ENCODE peak calls at places on chromosomes 2 and 18, in eight cellular contexts. H is tibial nerve; K is fibroblast of lung; J is WERI-Rb-1; C is tibial artery; O is CD8-positive, alpha-beta memory T cell; N is neural progenitor cell; A is IMR-90. V is an unnamed sample.

GRCh38 chr2:207692206-207693065 is 19.0 kb upstream of the CCNYL1 start:
- DNase-seq in C (no peak), J (peak), H (peak), K (peak), N (peak), O (peak), A (peak), V (no peak)

GRCh38 chr2:188003800-188004199 is 287.9 kb upstream of the GULP1 start:
- DNase-seq in J (no peak), C (no peak), O (no peak), A (no peak), N (no peak), H (no peak), K (no peak), V (no peak)

GRCh38 chr2:158140201-158140600 is 38.5 kb downstream of the UPP2 start:
- DNase-seq in J (no peak), N (no peak), O (no peak), K (no peak), H (no peak), A (no peak), C (no peak), V (no peak)

GRCh38 chr2:28102455-28102874 is 211.9 kb downstream of the BABAM2 start:
- DNase-seq in J (no peak), C (no peak), K (peak), N (no peak), O (no peak), H (peak), A (peak), V (no peak)

GRCh38 chr2:46909771-46910419 is 5.7 kb downstream of the MCFD2 start:
- DNase-seq in K (peak), O (no peak), H (no peak), J (no peak), C (no peak), A (peak), N (no peak), V (no peak)

GRCh38 chr2:33111002-33111446 is 164.3 kb downstream of the LTBP1 start:
- DNase-seq in H (no peak), J (no peak), O (no peak), A (peak), C (no peak), N (no peak), K (peak), V (no peak)

GRCh38 chr18:57146956-57147636 is at the start of gene BOD1L2:
- DNase-seq in A (no peak), N (no peak), C (no peak), J (no peak), K (no peak), H (no peak), O (no peak), V (no peak)

GRCh38 chr2:206800501-206801416 is 35.4 kb downstream of the FASTKD2 start:
- DNase-seq in K (peak), N (peak), A (peak), C (peak), H (peak), J (peak), O (no peak), V (no peak)

GRCh38 chr2:35343135-35343534 is 1012.4 kb upstream of the CRIM1 start:
- DNase-seq in C (no peak), N (peak), K (no peak), O (no peak), A (no peak), H (no peak), J (no peak), V (no peak)

GRCh38 chr18:35029770-35030169 is 11.4 kb upstream of the MAPRE2 start:
- DNase-seq in J (no peak), A (no peak), O (no peak), K (peak), N (no peak), H (no peak), C (no peak), V (no peak)

GRCh38 chr2:176494949-176495353 is 225.7 kb downstream of the MTX2 start:
- DNase-seq in C (peak), H (peak), J (no peak), A (no peak), O (no peak), K (peak), N (no peak), V (no peak)

DNA sequence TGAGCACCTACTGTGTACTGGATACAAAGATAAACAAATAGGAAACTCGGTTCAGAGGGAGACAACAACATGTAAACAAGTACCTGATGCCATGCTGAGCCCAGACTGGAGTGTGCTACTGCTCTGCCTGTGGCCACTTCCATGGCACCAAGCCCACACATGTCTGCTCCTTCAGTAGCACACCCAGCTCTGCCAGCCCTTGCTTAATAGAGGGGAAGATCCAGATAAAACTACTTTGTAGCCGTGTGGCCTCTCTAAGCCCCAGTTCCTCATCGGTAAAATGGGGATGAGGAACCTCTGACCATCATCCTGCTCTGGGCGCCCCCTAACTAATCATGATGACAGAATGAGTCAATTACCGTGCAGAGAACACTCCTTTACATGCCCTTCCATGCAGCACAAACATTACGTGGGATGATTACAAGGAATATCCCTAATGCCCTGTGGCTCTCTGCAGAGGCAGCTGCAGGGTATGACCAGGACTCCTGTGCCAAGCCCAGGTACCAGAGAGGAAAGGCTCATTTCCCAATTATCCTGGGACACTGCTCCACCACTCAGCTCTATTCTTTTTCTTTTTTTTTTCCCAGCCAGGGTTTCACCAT is 34.9 kb downstream of the DNMT3A start:
- DNase-seq in A (no peak), J (no peak), K (no peak), N (no peak), O (no peak), H (no peak), C (no peak), V (no peak)
- H3K27ac ChIP-seq in A (no peak), J (peak), K (no peak), N (no peak), O (no peak), H (no peak), C (peak), V (peak)

GRCh38 chr2:51153236-51153635 is 121.3 kb upstream of the NRXN1 start:
- DNase-seq in K (no peak), N (no peak), H (no peak), O (no peak), J (no peak), A (no peak), C (no peak), V (no peak)
- H3K27ac ChIP-seq in K (no peak), N (no peak), H (no peak), O (no peak), J (no peak), A (no peak), C (no peak), V (no peak)

DNA sequence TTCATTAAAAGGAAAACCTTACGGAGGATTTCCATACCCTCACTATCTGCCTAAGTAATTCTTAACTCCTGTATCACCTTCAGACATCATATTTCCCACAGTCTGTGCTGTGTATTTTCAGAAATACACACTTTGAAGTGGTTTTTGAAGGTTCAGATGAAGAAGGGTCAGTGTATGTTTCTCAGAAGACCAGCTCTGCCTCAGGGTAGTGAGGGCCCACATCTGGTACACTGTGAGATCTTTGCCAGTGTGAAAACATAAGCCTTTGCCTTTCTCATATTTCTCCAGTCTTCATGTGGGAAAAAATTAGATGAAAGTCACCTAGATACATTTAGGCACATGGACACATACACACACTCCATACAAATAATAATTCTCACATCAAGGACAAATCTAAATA is 408.4 kb downstream of the RIT2 start:
- DNase-seq in K (no peak), J (no peak), H (no peak), N (no peak), C (no peak), A (no peak), O (no peak), V (no peak)
- H3K27ac ChIP-seq in K (no peak), J (no peak), H (no peak), N (no peak), C (no peak), A (no peak), O (no peak), V (no peak)

GRCh38 chr18:31102020-31102684 is at the start of gene DSC2:
- DNase-seq in H (no peak), K (no peak), N (peak), O (no peak), J (peak), C (no peak), A (no peak), V (no peak)
- H3K27ac ChIP-seq in H (peak), K (no peak), N (peak), O (peak), J (peak), C (peak), A (no peak), V (no peak)

GRCh38 chr18:21714472-21714871 is 9.9 kb upstream of the ABHD3 start:
- DNase-seq in N (no peak), O (no peak), A (no peak), K (no peak), J (no peak), H (no peak), C (no peak), V (no peak)
- H3K27ac ChIP-seq in N (no peak), O (no peak), A (no peak), K (no peak), J (no peak), H (no peak), C (no peak), V (no peak)

GRCh38 chr2:129484999-129485398 is 494.5 kb upstream of the RAB6C start:
- DNase-seq in A (no peak), J (no peak), O (no peak), H (no peak), N (no peak), K (no peak), C (no peak), V (no peak)
- H3K27ac ChIP-seq in A (no peak), J (no peak), O (no peak), H (no peak), N (no peak), K (no peak), C (no peak), V (no peak)